ENCODE peak calls at places on chromosomes 7 and 10, in seven cellular contexts. T is epithelial cell of esophagus, L is lower lobe of right lung, I is AG10803, C is fibroblast of lung, S is lower leg skin, Z is IMR-90. X is an unnamed sample.

GRCh38 chr10:104309980-104310978 is 28.0 kb downstream of the ITPRIP start:
- DNase-seq in S (peak; percentile 86), T (no peak), C (peak; percentile 94), Z (peak; percentile 90), I (peak; percentile 91), L (no peak), X (peak; percentile 88)

GRCh38 chr7:65239707-65240352 is 133.8 kb upstream of the ZNF92 start:
- DNase-seq in T (no peak), I (no peak), C (peak; percentile 12), S (no peak), Z (no peak), L (peak; percentile 61), X (no peak)

GRCh38 chr10:35271086-35271834 is 65.0 kb upstream of the CCNY start:
- DNase-seq in C (no peak), S (no peak), I (no peak), L (no peak), T (no peak), Z (no peak), X (no peak)

GRCh38 chr7:101018271-101019167 is 1.4 kb upstream of the MUC17 start:
- DNase-seq in C (no peak), I (no peak), S (no peak), Z (no peak), L (no peak), T (no peak), X (no peak)

GRCh38 chr10:82084904-82085303 is 209.9 kb downstream of the NRG3 start:
- DNase-seq in C (no peak), S (no peak), I (no peak), Z (no peak), L (no peak), T (no peak), X (no peak)

GRCh38 chr7:29877196-29877595 is 70.9 kb downstream of the WIPF3 start:
- DNase-seq in S (no peak), Z (no peak), I (peak; percentile 5), T (no peak), L (no peak), C (no peak), X (no peak)

GRCh38 chr7:77935652-77936348 is 137.2 kb downstream of the PHTF2 start:
- DNase-seq in C (peak; percentile 36), L (no peak), T (no peak), I (peak; percentile 6), S (no peak), Z (no peak), X (peak; percentile 33)

GRCh38 chr7:98354511-98355249 is 46.2 kb downstream of the BAIAP2L1 start:
- DNase-seq in C (peak; percentile 63), I (peak; percentile 86), S (no peak), Z (peak; percentile 82), L (peak; percentile 75), T (peak; percentile 95), X (peak; percentile 78)

GRCh38 chr10:70267161-70267933 is 16.5 kb downstream of the NPFFR1 start:
- DNase-seq in Z (peak; percentile 98), C (peak; percentile 98), T (peak; percentile 97), L (no peak), I (peak; percentile 96), S (no peak), X (peak; percentile 90)
- TF ChIP-seq CTCF in Z (peak; percentile 14), C (peak; percentile 21), T (no peak), L (peak; percentile 34), I (no peak), S (no peak), X (peak; percentile 24)

DNA sequence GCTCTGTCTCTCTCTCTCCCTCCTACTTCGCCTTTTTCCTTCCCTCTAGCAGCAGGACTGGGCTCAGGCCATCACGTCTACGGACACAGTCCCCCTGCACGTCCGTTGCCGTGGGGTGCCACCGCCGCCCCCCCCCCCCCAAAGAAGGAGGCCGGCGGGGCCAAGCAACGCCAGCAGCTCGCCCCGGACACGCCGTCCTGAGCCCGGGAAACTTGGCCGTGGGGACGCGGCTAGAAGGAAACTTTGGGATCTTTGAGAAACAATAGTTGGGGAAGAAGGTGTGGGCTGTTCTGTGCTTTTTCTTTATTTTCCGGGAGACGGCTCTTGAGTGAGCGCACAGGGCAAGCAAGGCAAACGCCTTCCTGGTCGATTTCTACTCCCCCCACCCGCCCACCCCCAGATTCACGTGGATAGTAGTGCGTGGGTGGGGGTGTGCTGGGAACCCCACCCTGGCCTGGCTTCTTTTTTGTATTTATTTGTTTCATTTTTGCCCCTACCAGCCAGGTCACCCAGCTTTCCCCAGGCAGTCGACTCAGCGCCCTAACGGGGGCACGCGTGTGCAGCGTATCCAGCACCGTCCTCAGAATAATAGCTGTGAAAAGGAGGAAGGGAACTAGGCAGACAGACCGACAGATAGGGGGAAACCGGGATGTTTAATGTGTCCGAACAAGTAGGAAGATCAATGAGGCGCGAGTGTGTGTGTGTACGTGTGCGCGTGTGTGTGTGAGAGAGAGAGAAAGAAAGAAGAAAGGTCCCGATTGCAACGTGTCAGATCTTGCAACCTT is 1.4 kb downstream of the MXI1 start:
- DNase-seq in C (peak; percentile 60), Z (peak; percentile 46), I (peak; percentile 38), S (peak; percentile 87), T (peak; percentile 54), L (no peak), X (peak; percentile 47)
- H3K4me3 ChIP-seq in C (peak overlapping the region; percentile 85), Z (peak overlapping the region; percentile 54), I (peak overlapping the region; percentile 88), S (peak overlapping the region; percentile 55), T (peak overlapping the region; percentile 82), L (peak overlapping the region; percentile 80), X (peak overlapping the region; percentile 71)

GRCh38 chr7:83072576-83073517 is 89.8 kb downstream of the PCLO start:
- DNase-seq in L (no peak), C (peak; percentile 5), S (no peak), T (peak; percentile 49), I (no peak), Z (no peak), X (no peak)
- TF ChIP-seq CTCF in L (no peak), C (peak; percentile 28), S (no peak), T (peak; percentile 39), I (peak; percentile 16), Z (no peak), X (no peak)

GRCh38 chr10:21517983-21518628 is 7.4 kb downstream of the SKIDA1 start:
- DNase-seq in Z (peak; percentile 68), C (peak; percentile 91), T (peak; percentile 35), I (no peak), L (no peak), S (no peak), X (peak; percentile 56)
- H3K4me3 ChIP-seq in Z (peak overlapping the region; percentile 95), C (peak overlapping the region; percentile 38), T (peak overlapping the region; percentile 49), I (peak overlapping the region; percentile 70), L (peak overlapping the region; percentile 66), S (no peak overlapping the region), X (peak overlapping the region; percentile 72)

GRCh38 chr10:124742418-124743187 is 1.6 kb downstream of the FAM53B start:
- DNase-seq in L (no peak), T (no peak), S (peak; percentile 90), C (peak; percentile 33), I (peak; percentile 33), Z (no peak), X (no peak)
- TF ChIP-seq CTCF in L (peak; percentile 9), T (peak; percentile 49), S (no peak), C (peak; percentile 33), I (peak; percentile 45), Z (no peak), X (peak; percentile 44)

DNA sequence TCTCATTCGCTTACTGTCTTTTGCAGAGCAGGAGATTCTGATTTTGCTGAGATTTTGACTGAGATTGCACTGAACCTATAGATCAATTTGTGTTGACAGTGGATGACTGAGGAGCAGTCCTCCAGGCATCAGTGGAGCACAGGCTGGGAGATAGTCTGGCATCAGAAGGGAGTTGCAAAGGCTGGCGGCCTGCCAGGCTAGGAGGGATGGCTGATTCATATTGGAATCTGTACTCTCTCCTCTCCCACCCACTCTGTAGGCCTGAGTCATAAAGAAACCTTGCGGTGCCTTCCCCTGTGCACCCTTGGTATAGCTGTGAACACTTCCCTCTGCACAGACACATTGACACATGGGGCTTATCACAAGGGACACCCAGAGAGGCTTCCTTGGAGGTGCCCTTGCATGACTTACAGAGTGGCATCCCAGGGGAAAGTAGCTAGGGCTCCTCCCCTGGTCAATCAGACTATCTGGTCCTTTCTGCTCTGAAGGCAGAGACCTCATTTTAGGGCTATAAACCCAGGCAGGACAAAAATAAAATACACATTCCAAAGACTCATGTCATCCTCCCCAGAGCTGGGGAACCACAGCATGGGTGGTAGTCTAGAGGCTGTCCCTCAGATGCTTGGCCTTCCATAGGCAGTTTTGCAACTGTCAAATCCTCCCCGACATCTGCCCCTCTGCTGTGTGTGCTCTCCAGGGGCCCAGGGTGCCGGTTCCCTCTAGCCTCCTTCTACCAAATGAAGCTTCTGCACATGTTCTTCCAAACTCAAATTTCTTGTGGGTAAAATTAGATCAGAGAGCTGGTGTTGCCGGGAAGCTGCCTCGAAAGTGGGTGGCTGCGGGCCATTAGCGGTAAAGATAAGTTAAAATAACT is 37.4 kb upstream of the EEPD1 start:
- DNase-seq in I (peak; percentile 94), C (peak; percentile 92), L (peak; percentile 79), S (peak; percentile 97), Z (peak; percentile 97), T (peak; percentile 98), X (peak; percentile 95)
- H3K4me3 ChIP-seq in I (no peak overlapping the region), C (no peak overlapping the region), L (no peak overlapping the region), S (no peak overlapping the region), Z (no peak overlapping the region), T (no peak overlapping the region), X (peak overlapping the region; percentile 35)

GRCh38 chr10:29517352-29517923 is 117.3 kb downstream of the SVIL start:
- DNase-seq in I (peak; percentile 32), C (peak; percentile 60), L (no peak), T (peak; percentile 48), S (no peak), Z (peak; percentile 45), X (peak; percentile 36)
- TF ChIP-seq CTCF in I (peak; percentile 68), C (peak; percentile 71), L (peak; percentile 30), T (peak; percentile 56), S (no peak), Z (peak; percentile 46), X (peak; percentile 59)

X was measured in fibroblast of the aortic adventitia.